ENCODE peak calls at places on chromosomes 2 and 18, in seven cellular contexts. Q, P, U, E, Y, R and S are unnamed samples.

GRCh38 chr2:61425605-61426155 is 45.2 kb downstream of the USP34 start:
- DNase-seq in P (no peak), E (no peak), Q (no peak), U (no peak), R (no peak), Y (no peak), S (no peak)

GRCh38 chr2:239947361-239948045 is 77.6 kb downstream of the NDUFA10 start:
- DNase-seq in R (no peak), E (no peak), Q (no peak), P (no peak), U (no peak), Y (no peak), S (no peak)

GRCh38 chr2:128271186-128271890 is 47.3 kb downstream of the HS6ST1 start:
- DNase-seq in Q (no peak), R (no peak), E (no peak), P (no peak), U (no peak), Y (no peak), S (no peak)

GRCh38 chr2:67626076-67626475 is 228.9 kb downstream of the ETAA1 start:
- DNase-seq in E (no peak), Y (no peak), R (no peak), U (no peak), Q (no peak), P (no peak), S (no peak)

GRCh38 chr2:66717491-66717890 is 282.6 kb downstream of the MEIS1 start:
- DNase-seq in U (peak), E (no peak), Q (no peak), Y (no peak), R (no peak), P (no peak), S (no peak)

GRCh38 chr2:128734521-128735295 is 416.0 kb upstream of the HS6ST1 start:
- DNase-seq in E (no peak), P (no peak), Y (no peak), R (no peak), U (peak), Q (no peak), S (no peak)

GRCh38 chr18:54261894-54262293 is 7.4 kb upstream of the POLI start:
- DNase-seq in U (no peak), E (no peak), Q (no peak), Y (no peak), R (peak), P (no peak), S (no peak)

GRCh38 chr2:24241528-24241927 is 66.7 kb downstream of the FAM228A start:
- DNase-seq in P (no peak), R (no peak), Q (no peak), U (no peak), Y (no peak), E (no peak), S (no peak)

GRCh38 chr2:232587527-232587926 is 37.0 kb downstream of the EIF4E2 start:
- DNase-seq in Y (no peak), E (no peak), R (no peak), U (no peak), P (no peak), Q (no peak), S (no peak)

GRCh38 chr2:167506395-167506794 is 618.1 kb downstream of the XIRP2 start:
- DNase-seq in U (peak), P (no peak), Q (no peak), E (no peak), R (no peak), Y (no peak), S (no peak)

GRCh38 chr2:62736899-62737559 is 31.5 kb downstream of the EHBP1 start:
- DNase-seq in E (no peak), P (peak), U (no peak), Q (no peak), Y (no peak), R (peak), S (no peak)

GRCh38 chr2:134668821-134669220 is 50.0 kb downstream of the TMEM163 start:
- DNase-seq in Y (no peak), P (no peak), R (no peak), E (no peak), U (no peak), Q (no peak), S (peak)

GRCh38 chr2:94986392-94986963 is 39.0 kb upstream of the MAL start:
- DNase-seq in R (peak), Y (peak), U (peak), Q (peak), E (peak), P (peak), S (no peak)

GRCh38 chr2:10009811-10010781 is 33.3 kb upstream of the KLF11 start:
- DNase-seq in U (peak), E (no peak), Y (no peak), Q (no peak), R (no peak), P (no peak), S (no peak)

GRCh38 chr2:47041065-47041464 is 114.0 kb downstream of the STPG4 start:
- DNase-seq in Q (no peak), P (no peak), R (no peak), Y (no peak), E (no peak), U (no peak), S (no peak)

GRCh38 chr2:135796606-135797005 is 40.4 kb downstream of the LCT start:
- DNase-seq in U (no peak), R (no peak), Q (no peak), E (no peak), Y (no peak), P (no peak), S (no peak)

GRCh38 chr2:109432421-109432820 is 181.3 kb downstream of the SEPTIN10 start:
- DNase-seq in Q (no peak), P (no peak), R (no peak), E (no peak), Y (no peak), U (no peak), S (no peak)

GRCh38 chr2:30662268-30663131 is 144.7 kb downstream of the CAPN13 start:
- DNase-seq in Y (no peak), U (peak), Q (peak), E (no peak), P (no peak), R (no peak), S (peak)

GRCh38 chr2:149617057-149617456 is 29.5 kb upstream of the MMADHC start:
- DNase-seq in Y (no peak), Q (no peak), R (no peak), U (no peak), E (no peak), P (no peak), S (no peak)

GRCh38 chr2:110124038-110124825 is 8.6 kb upstream of the MALL start:
- DNase-seq in Q (no peak), E (no peak), P (no peak), U (no peak), R (no peak), Y (no peak), S (no peak)

GRCh38 chr18:56888978-56889377 is 237.8 kb downstream of the WDR7 start:
- DNase-seq in P (no peak), Y (no peak), Q (no peak), R (no peak), E (no peak), U (no peak), S (no peak)

GRCh38 chr2:201860541-201861154 is 54.3 kb downstream of the CDK15 start:
- DNase-seq in E (peak), U (peak), Q (peak), R (peak), Y (peak), P (peak), S (peak)

GRCh38 chr2:71263386-71263785 is 36.5 kb upstream of the PAIP2B start:
- DNase-seq in Y (no peak), E (no peak), P (no peak), R (no peak), U (no peak), Q (no peak), S (no peak)
- TF ChIP-seq CEBPB in Y (no peak), E (no peak), P (no peak), R (no peak), U (no peak), Q (no peak), S (no peak)

DNA sequence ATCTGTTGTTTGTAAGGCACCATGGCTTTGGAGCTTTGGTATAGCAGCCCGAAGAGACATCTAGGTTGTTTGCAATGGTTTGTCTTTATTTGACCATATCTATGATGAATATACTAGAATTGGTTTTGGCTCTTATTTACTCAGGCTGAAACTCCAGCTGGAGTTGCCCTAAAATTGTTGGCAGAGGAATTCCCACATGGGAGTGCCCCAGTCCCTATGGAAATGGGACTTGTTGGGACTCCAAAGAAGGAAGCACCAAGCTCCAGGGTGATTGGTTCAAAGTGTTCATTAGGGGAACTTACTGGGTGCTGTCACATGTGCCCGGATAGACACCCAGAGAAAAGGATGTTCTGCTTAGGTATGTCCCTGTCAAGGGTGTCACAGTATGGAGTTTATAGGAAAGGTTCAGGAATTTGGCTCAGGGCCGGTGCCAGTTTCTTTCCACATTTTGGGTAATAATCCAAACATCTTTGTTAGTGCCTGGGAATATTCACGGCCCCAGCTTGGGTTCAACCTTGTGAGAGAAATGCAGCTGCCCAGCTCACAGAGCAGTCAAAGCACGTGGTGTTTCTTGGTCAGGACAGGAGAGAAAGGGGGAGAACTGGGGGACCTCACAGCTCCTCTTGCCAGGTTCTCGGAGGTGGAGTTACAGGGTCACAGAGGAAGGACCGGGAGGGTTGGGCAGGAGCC is 123.5 kb upstream of the ZSWIM2 start:
- DNase-seq in R (no peak), Q (no peak), P (no peak), E (no peak), U (no peak), Y (no peak), S (no peak)
- TF ChIP-seq CEBPB in R (no peak), Q (no peak), P (no peak), E (no peak), U (no peak), Y (no peak), S (no peak)

GRCh38 chr2:14401838-14402237 is 230.7 kb upstream of the LRATD1 start:
- DNase-seq in E (no peak), Y (no peak), R (no peak), Q (no peak), P (no peak), U (no peak), S (no peak)
- TF ChIP-seq CEBPB in E (no peak), Y (no peak), R (no peak), Q (no peak), P (no peak), U (no peak), S (no peak)

GRCh38 chr2:215917953-215918620 is 95.3 kb downstream of the MREG start:
- DNase-seq in R (peak), Y (no peak), P (no peak), U (peak), Q (peak), E (no peak), S (no peak)

GRCh38 chr2:215914067-215914776 is 99.1 kb downstream of the MREG start:
- DNase-seq in P (no peak), Q (no peak), R (peak), E (no peak), U (no peak), Y (no peak), S (no peak)

GRCh38 chr2:215911686-215912085 is 101.7 kb downstream of the MREG start:
- DNase-seq in P (no peak), R (no peak), Q (no peak), Y (no peak), E (no peak), U (no peak), S (no peak)

GRCh38 chr2:215912299-215912842 is 101.0 kb downstream of the MREG start:
- DNase-seq in U (no peak), Y (no peak), Q (no peak), R (no peak), E (no peak), P (no peak), S (no peak)

GRCh38 chr2:215914777-215915165 is 98.6 kb downstream of the MREG start:
- DNase-seq in Y (no peak), P (no peak), E (no peak), U (no peak), Q (no peak), R (no peak), S (peak)
- TF ChIP-seq CEBPB in Y (no peak), P (no peak), E (no peak), U (no peak), Q (no peak), R (no peak), S (no peak)